ENCODE peak calls at places on chromosomes 16 and 17, in five cellular contexts. S, L, X, J and W are unnamed samples.

GRCh38 chr17:7589891-7590611 is at the start of gene SOX15:
- DNase-seq in X (no peak), S (no peak), L (peak), J (no peak), W (no peak)

GRCh38 chr17:49315974-49316570 is 46.0 kb downstream of the ZNF652 start:
- DNase-seq in X (no peak), J (no peak), S (no peak), L (peak), W (no peak)

GRCh38 chr16:29147710-29148425 is 163.0 kb downstream of the LAT start:
- DNase-seq in S (no peak), X (no peak), L (no peak), J (no peak), W (no peak)

GRCh38 chr16:78147846-78148535 is 48.5 kb downstream of the WWOX start:
- DNase-seq in L (no peak), S (peak), J (no peak), X (no peak), W (no peak)

GRCh38 chr16:79982862-79983261 is 382.3 kb upstream of the MAF start:
- DNase-seq in J (no peak), S (no peak), X (no peak), L (no peak), W (no peak)

GRCh38 chr16:10978124-10978523 is 33.8 kb downstream of the CLEC16A start:
- DNase-seq in X (no peak), J (no peak), L (no peak), S (no peak), W (no peak)

GRCh38 chr17:38907930-38908675 is 17.3 kb upstream of the LASP1NB start:
- DNase-seq in L (no peak), S (no peak), X (no peak), J (no peak), W (no peak)

GRCh38 chr17:10059684-10060211 is 138.7 kb downstream of the GAS7 start:
- DNase-seq in J (no peak), S (no peak), L (peak), X (peak), W (no peak)

GRCh38 chr16:79267146-79267545 is 333.4 kb downstream of the MAF start:
- DNase-seq in J (no peak), X (no peak), L (no peak), S (no peak), W (no peak)

GRCh38 chr16:72979974-72980373 is 68.0 kb downstream of the ZFHX3 start:
- DNase-seq in J (no peak), S (no peak), X (no peak), L (no peak), W (no peak)

GRCh38 chr16:86665319-86665675 is 86.9 kb downstream of the FOXL1 start:
- DNase-seq in J (no peak), S (no peak), L (peak), X (no peak), W (no peak)

GRCh38 chr17:27593232-27593856 is 37.6 kb upstream of the LGALS9 start:
- DNase-seq in J (no peak), S (no peak), X (no peak), L (no peak), W (no peak)

GRCh38 chr16:27704252-27704651 is 154.3 kb downstream of the KATNIP start:
- DNase-seq in S (no peak), L (no peak), J (no peak), X (no peak), W (no peak)

GRCh38 chr16:67648088-67648763 is 3.3 kb downstream of the CARMIL2 start:
- DNase-seq in J (no peak), S (no peak), X (no peak), L (no peak), W (no peak)

GRCh38 chr17:34254146-34254545 is 939 bp upstream of the CCL2 start:
- DNase-seq in L (peak), J (no peak), X (no peak), S (no peak), W (no peak)

GRCh38 chr16:72355561-72355960 is 183.6 kb upstream of the PMFBP1 start:
- DNase-seq in X (no peak), L (peak), S (no peak), J (no peak), W (no peak)

GRCh38 chr17:628507-628941 is 86.1 kb downstream of the VPS53 start:
- DNase-seq in S (no peak), L (no peak), J (no peak), X (no peak), W (no peak)

GRCh38 chr17:2089021-2089422 is 34.1 kb downstream of the HIC1 start:
- DNase-seq in X (no peak), L (peak), J (no peak), S (no peak), W (no peak)

GRCh38 chr17:30957741-30958140 is 13.1 kb upstream of the RNF135 start:
- DNase-seq in L (no peak), S (no peak), J (no peak), X (no peak), W (no peak)

GRCh38 chr16:89847056-89847929 is 19.0 kb downstream of the SPIRE2 start:
- DNase-seq in L (no peak), J (no peak), S (no peak), X (no peak), W (peak)

GRCh38 chr16:35342012-35342411 is 1882.6 kb downstream of the TP53TG3F start:
- DNase-seq in L (no peak), X (no peak), J (no peak), S (no peak), W (no peak)

GRCh38 chr16:71373073-71373472 is 14.6 kb downstream of the CALB2 start:
- DNase-seq in J (no peak), X (no peak), L (peak), S (no peak), W (no peak)

GRCh38 chr17:44039829-44040635 is 25.3 kb upstream of the TMEM101 start:
- DNase-seq in L (peak), X (no peak), S (no peak), J (no peak), W (no peak)

GRCh38 chr17:63675231-63675606 is 24.7 kb downstream of the LIMD2 start:
- DNase-seq in S (no peak), X (no peak), L (no peak), J (no peak), W (no peak)

GRCh38 chr16:17526956-17527355 is 56.2 kb upstream of the XYLT1 start:
- DNase-seq in J (no peak), L (no peak), X (no peak), S (no peak), W (no peak)

GRCh38 chr17:46044989-46045388 is 45.9 kb downstream of the STH start:
- DNase-seq in S (no peak), L (no peak), X (no peak), J (no peak), W (no peak)

GRCh38 chr17:50943575-50943933 is 77.4 kb upstream of the TOB1 start:
- DNase-seq in J (no peak), X (no peak), S (no peak), L (no peak), W (peak)

GRCh38 chr17:71987634-71988033 is 133.2 kb upstream of the SOX9 start:
- DNase-seq in S (no peak), J (no peak), X (no peak), L (peak), W (no peak)

GRCh38 chr17:28760987-28761562 is 17.3 kb downstream of the TRAF4 start:
- DNase-seq in S (peak), X (no peak), J (no peak), L (peak), W (peak)

GRCh38 chr17:40986920-40987319 is 2.8 kb upstream of the KRT40 start:
- DNase-seq in J (no peak), S (no peak), L (no peak), X (no peak), W (no peak)

GRCh38 chr16:75288181-75288580 is 36.8 kb upstream of the BCAR1 start:
- DNase-seq in X (no peak), J (no peak), L (no peak), S (no peak), W (no peak)

GRCh38 chr16:55302635-55303034 is 21.4 kb upstream of the IRX6 start:
- DNase-seq in X (no peak), L (no peak), S (no peak), J (no peak), W (no peak)

GRCh38 chr16:30374538-30374937 is at the start of gene MYL11:
- DNase-seq in L (no peak), X (no peak), J (no peak), S (no peak), W (no peak)